ENCODE peak calls at places on chromosomes 5 and 9, in four cellular contexts. One of them, this sample, is unnamed.

GRCh38 chr5:52077941-52078825 is 694.9 kb downstream of the ISL1 start:
- DNase-seq in endothelial cell: no peak
- DNase-seq in GM12865: no peak
- DNase-seq in RWPE1: no peak
- DNase-seq in this sample: no peak

GRCh38 chr9:96853711-96854072 is 622 bp downstream of the ZNF782 start:
- DNase-seq in GM12865: peak; percentile 23
- DNase-seq in endothelial cell: no peak
- DNase-seq in RWPE1: no peak
- DNase-seq in this sample: no peak

GRCh38 chr5:337565-338130 is 16.1 kb downstream of the AHRR start:
- DNase-seq in endothelial cell: peak; percentile 43
- DNase-seq in GM12865: no peak
- DNase-seq in RWPE1: peak; percentile 64
- DNase-seq in this sample: no peak

GRCh38 chr5:57302164-57302563 is 128.3 kb downstream of the GPBP1 start:
- DNase-seq in RWPE1: peak; percentile 58
- DNase-seq in endothelial cell: no peak
- DNase-seq in GM12865: peak; percentile 51
- DNase-seq in this sample: no peak

GRCh38 chr5:136249678-136250266 is 56.8 kb upstream of the SMIM32 start:
- DNase-seq in RWPE1: peak; percentile 68
- DNase-seq in GM12865: peak; percentile 49
- DNase-seq in endothelial cell: peak; percentile 67
- DNase-seq in this sample: peak; percentile 75

GRCh38 chr9:101705135-101705661 is 33.2 kb downstream of the GRIN3A start:
- DNase-seq in GM12865: no peak
- DNase-seq in endothelial cell: peak; percentile 43
- DNase-seq in RWPE1: no peak
- DNase-seq in this sample: peak; percentile 47

GRCh38 chr9:77305622-77306365 is 128.5 kb downstream of the VPS13A start:
- DNase-seq in RWPE1: peak; percentile 68
- DNase-seq in endothelial cell: no peak
- DNase-seq in GM12865: no peak
- DNase-seq in this sample: no peak

GRCh38 chr5:34914671-34915138 is 599 bp downstream of the RAD1 start:
- DNase-seq in endothelial cell: peak; percentile 11
- DNase-seq in GM12865: no peak
- DNase-seq in RWPE1: no peak
- DNase-seq in this sample: peak; percentile 24

GRCh38 chr5:115424030-115424429 is 120.5 kb downstream of the FEM1C start:
- DNase-seq in GM12865: no peak
- DNase-seq in endothelial cell: no peak
- DNase-seq in RWPE1: no peak
- DNase-seq in this sample: no peak

GRCh38 chr5:145543968-145544367 is 291.2 kb downstream of the PRELID2 start:
- DNase-seq in endothelial cell: no peak
- DNase-seq in GM12865: no peak
- DNase-seq in RWPE1: no peak
- DNase-seq in this sample: no peak

GRCh38 chr5:86143837-86144236 is 473.9 kb upstream of the COX7C start:
- DNase-seq in RWPE1: no peak
- DNase-seq in endothelial cell: no peak
- DNase-seq in GM12865: no peak
- DNase-seq in this sample: no peak

GRCh38 chr5:109580225-109580624 is 109.5 kb upstream of the MAN2A1 start:
- DNase-seq in RWPE1: no peak
- DNase-seq in GM12865: no peak
- DNase-seq in endothelial cell: no peak
- DNase-seq in this sample: no peak

GRCh38 chr5:54533541-54534179 is 16.1 kb downstream of the SNX18 start:
- DNase-seq in RWPE1: no peak
- DNase-seq in GM12865: no peak
- DNase-seq in endothelial cell: no peak
- DNase-seq in this sample: no peak

GRCh38 chr9:76082062-76082461 is 191.6 kb downstream of the PCSK5 start:
- DNase-seq in GM12865: no peak
- DNase-seq in RWPE1: no peak
- DNase-seq in endothelial cell: no peak
- DNase-seq in this sample: no peak

GRCh38 chr9:37392272-37392671 is 30.2 kb upstream of the GRHPR start:
- DNase-seq in endothelial cell: no peak
- DNase-seq in RWPE1: no peak
- DNase-seq in GM12865: no peak
- DNase-seq in this sample: no peak

GRCh38 chr9:37395229-37395628 is 27.3 kb upstream of the GRHPR start:
- DNase-seq in endothelial cell: no peak
- DNase-seq in GM12865: no peak
- DNase-seq in RWPE1: no peak
- DNase-seq in this sample: peak; percentile 51

GRCh38 chr9:37386988-37387387 is 35.5 kb upstream of the GRHPR start:
- DNase-seq in GM12865: no peak
- DNase-seq in endothelial cell: no peak
- DNase-seq in RWPE1: no peak
- DNase-seq in this sample: no peak

GRCh38 chr9:37395663-37396062 is 26.8 kb upstream of the GRHPR start:
- DNase-seq in endothelial cell: no peak
- DNase-seq in RWPE1: no peak
- DNase-seq in GM12865: no peak
- DNase-seq in this sample: no peak

DNA sequence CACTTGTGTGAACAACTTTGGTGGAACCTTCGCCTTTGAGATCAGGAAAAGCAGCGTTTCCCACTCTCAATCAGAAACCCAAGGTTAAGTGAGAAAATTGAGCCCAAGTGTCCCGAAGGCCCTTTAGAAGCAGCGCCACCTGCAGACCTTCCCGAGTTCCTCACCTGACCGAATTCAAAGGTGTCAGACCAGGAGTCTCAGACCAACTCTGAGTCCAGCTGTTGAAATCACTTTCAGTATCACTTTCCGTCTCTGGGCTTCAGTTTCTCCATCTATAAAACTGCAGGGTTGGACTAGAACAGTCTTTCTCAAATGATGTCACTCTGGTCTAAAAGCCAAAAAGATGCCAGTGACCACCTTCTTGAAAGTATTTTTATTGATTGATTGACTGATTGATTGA is 31.7 kb upstream of the GRHPR start:
- DNase-seq in RWPE1: peak; percentile 32
- DNase-seq in endothelial cell: peak; percentile 43
- DNase-seq in GM12865: peak; percentile 95
- DNase-seq in this sample: no peak
- TF ChIP-seq CTCF in RWPE1: peak; percentile 52
- TF ChIP-seq CTCF in endothelial cell: peak; percentile 23
- TF ChIP-seq CTCF in GM12865: peak; percentile 78
- TF ChIP-seq CTCF in this sample: no peak

DNA sequence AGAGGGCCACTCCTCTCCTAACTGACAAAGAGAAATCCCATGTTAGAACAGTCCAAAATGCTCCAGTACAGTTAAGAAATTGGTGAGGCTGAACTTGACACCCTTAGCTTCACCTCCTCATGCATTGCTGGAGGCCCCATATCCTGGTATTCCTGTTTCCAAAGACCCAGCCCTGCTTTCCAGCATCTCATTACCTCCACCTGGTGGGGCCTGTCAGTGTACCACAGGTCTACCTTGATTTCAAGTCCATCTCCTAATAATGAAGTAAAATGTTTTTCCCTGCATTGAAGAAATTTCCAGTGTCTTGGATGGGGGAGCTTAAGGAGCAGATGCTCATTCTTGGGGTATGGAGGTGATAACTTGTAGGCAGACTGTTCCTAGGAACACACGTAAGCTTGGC is 70.6 kb upstream of the S1PR3 start:
- DNase-seq in RWPE1: no peak
- DNase-seq in endothelial cell: no peak
- DNase-seq in GM12865: no peak
- DNase-seq in this sample: no peak
- TF ChIP-seq CTCF in RWPE1: no peak
- TF ChIP-seq CTCF in endothelial cell: no peak
- TF ChIP-seq CTCF in GM12865: no peak
- TF ChIP-seq CTCF in this sample: no peak

DNA sequence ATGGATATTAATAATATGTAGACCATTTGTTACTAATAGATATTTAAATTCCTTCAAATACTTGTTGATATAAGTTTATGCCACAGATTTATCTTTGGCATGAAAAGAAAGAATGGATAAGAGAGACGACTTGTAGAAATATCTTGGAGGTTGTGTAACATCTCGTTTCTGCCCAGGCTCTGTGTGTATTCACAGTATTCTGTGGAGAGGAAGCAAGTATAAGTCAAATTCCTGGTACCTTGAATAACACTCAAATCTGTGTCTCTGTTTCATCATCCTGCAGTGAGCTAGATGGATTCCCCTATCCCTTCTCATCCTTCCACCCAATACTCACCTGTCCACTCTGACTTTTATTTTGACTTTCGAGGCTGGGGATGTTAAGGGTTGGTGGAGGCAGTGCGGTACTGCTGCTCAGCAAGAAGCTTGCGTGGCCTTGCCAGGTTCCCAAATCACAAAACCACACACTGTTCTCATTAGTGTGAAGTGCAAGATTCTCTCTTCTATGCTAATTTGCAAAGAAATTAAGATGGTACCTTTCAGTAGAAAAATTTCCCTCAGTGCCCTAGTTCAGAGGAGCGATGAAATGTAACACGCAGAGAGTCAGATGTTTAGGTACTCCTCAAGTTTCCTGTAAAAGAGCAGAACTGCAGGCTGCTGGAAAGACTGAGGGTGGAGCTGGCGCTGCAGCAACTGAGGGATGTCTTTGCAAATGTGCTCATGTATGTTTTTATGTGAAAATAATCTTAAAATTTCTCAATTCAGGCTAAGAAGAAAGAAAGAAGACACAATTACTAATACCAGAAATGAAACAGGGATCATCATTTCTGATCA is 42.6 kb upstream of the ANKRD18A start:
- DNase-seq in RWPE1: no peak
- DNase-seq in endothelial cell: no peak
- DNase-seq in GM12865: no peak
- DNase-seq in this sample: peak; percentile 28
- TF ChIP-seq CTCF in RWPE1: peak; percentile 50
- TF ChIP-seq CTCF in endothelial cell: no peak
- TF ChIP-seq CTCF in GM12865: no peak
- TF ChIP-seq CTCF in this sample: no peak

DNA sequence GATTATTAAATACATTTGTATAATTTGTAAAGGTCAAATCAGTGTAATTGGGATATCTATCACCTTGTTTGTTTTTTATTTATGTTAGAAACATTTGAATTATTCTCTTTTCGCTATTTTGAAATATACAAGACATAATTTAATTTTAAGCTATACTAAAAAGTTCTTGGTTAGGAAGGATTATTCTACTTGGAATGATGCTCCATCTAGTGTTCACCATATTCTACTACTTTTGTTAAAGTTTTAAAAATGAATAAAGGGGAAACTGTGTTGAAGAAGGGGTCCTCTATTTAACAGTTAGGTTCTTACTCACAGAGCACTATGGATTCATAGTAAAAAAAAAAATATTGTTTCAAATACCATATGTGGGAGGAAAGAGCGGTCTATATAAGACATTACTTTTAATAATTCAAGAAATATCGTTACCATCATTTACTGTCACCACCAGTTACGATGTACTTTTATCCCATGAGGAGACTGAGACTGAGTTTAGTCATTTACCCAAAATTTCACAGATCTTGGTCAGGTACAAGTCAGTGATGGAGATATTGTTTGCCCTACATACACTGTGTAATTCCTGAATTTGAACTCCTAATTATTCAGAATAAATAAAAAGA is 6.3 kb upstream of the STOM start:
- DNase-seq in RWPE1: no peak
- DNase-seq in GM12865: no peak
- DNase-seq in endothelial cell: no peak
- DNase-seq in this sample: no peak
- TF ChIP-seq CTCF in RWPE1: peak; percentile 71
- TF ChIP-seq CTCF in GM12865: no peak
- TF ChIP-seq CTCF in endothelial cell: no peak
- TF ChIP-seq CTCF in this sample: no peak

DNA sequence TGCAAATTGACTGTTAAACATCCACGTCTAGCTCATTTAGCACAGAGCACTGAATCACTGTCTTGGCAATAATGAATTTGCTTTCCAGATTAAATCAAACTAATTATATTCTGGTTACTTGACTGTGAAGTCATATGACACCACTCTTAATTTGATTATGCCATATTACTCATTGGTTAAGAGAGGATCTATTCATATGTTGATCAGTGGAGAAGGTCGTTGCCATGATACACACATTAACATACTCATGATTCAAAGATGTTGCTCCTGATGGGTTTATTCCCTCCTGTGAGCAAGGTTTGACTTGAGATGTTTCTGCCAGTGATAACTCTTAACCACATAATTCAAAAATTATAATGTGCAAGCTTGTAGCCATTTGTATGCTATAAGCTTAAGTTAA is 644.6 kb downstream of the EFNA5 start:
- DNase-seq in endothelial cell: no peak
- DNase-seq in RWPE1: no peak
- DNase-seq in GM12865: no peak
- DNase-seq in this sample: no peak
- TF ChIP-seq CTCF in endothelial cell: no peak
- TF ChIP-seq CTCF in RWPE1: no peak
- TF ChIP-seq CTCF in GM12865: no peak
- TF ChIP-seq CTCF in this sample: no peak

GRCh38 chr5:160802567-160802966 is 49.4 kb downstream of the ATP10B start:
- DNase-seq in endothelial cell: no peak
- DNase-seq in RWPE1: no peak
- DNase-seq in GM12865: peak; percentile 8
- DNase-seq in this sample: no peak
- TF ChIP-seq CTCF in endothelial cell: no peak
- TF ChIP-seq CTCF in RWPE1: no peak
- TF ChIP-seq CTCF in GM12865: no peak
- TF ChIP-seq CTCF in this sample: no peak

GRCh38 chr5:168286386-168286785 is 5.1 kb upstream of the WWC1 start:
- DNase-seq in RWPE1: no peak
- DNase-seq in GM12865: peak; percentile 53
- DNase-seq in endothelial cell: no peak
- DNase-seq in this sample: no peak
- TF ChIP-seq CTCF in RWPE1: no peak
- TF ChIP-seq CTCF in GM12865: no peak
- TF ChIP-seq CTCF in endothelial cell: no peak
- TF ChIP-seq CTCF in this sample: no peak

DNA sequence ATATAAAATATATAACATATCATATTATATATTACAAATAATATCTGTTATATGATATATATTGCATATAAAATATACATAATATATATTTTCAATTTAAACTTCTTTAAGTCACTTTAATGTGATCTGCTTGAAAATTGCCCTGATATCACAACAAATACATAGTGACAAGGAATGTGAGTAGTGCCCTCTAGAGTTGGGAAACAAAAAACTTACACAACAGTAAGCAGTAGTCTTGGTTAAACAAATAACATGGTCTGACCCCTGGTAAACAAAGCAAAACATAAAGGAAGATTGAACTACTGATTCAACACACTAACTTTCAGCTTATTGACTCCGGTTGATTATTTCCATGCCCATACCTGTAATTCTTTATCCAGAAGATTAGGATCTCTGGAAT is 188.3 kb upstream of the NMUR2 start:
- DNase-seq in endothelial cell: no peak
- DNase-seq in RWPE1: peak; percentile 10
- DNase-seq in GM12865: peak; percentile 5
- DNase-seq in this sample: no peak
- TF ChIP-seq CTCF in endothelial cell: no peak
- TF ChIP-seq CTCF in RWPE1: no peak
- TF ChIP-seq CTCF in GM12865: peak; percentile 17
- TF ChIP-seq CTCF in this sample: no peak